ENCODE peak calls at places on chromosomes 4 and X, in four cellular contexts. U is tibial nerve, Q is fibroblast of pulmonary artery, F is astrocyte of the cerebellum. L is an unnamed sample.
A peak's percentile ranks its signal among the peaks of the same experiment; 100 is the strongest.

GRCh38 chr4:24794916-24795665 is at the start of gene SOD3:
- DNase-seq in Q (peak; percentile 90), U (peak; percentile 76), F (peak; percentile 39), L (no peak)

GRCh38 chr4:158170691-158171455 is 2.0 kb downstream of the GASK1B start:
- DNase-seq in Q (peak; percentile 60), F (no peak), U (peak; percentile 66), L (peak; percentile 84)

GRCh38 chr4:103036169-103036568 is 16.7 kb upstream of the SLC9B1 start:
- DNase-seq in U (no peak), F (no peak), Q (no peak), L (no peak)

GRCh38 chr4:47373174-47373573 is 90.3 kb downstream of the COMMD8 start:
- DNase-seq in Q (no peak), U (no peak), F (no peak), L (no peak)

GRCh38 chr4:129822708-129823504 is 727.0 kb downstream of the C4orf33 start:
- DNase-seq in U (peak; percentile 8), F (no peak), Q (peak; percentile 46), L (peak; percentile 69)

GRCh38 chr4:10535900-10536299 is 78.7 kb upstream of the ZNF518B start:
- DNase-seq in U (no peak), F (no peak), Q (no peak), L (no peak)

GRCh38 chr4:173370130-173370476 is 651 bp upstream of the SAP30 start:
- DNase-seq in Q (no peak), U (peak; percentile 62), F (no peak), L (no peak)

GRCh38 chrX:133594156-133594555 is 178.9 kb upstream of the GPC4 start:
- DNase-seq in U (no peak), F (no peak), Q (no peak), L (no peak)

GRCh38 chr4:142614621-142615323 is 231.3 kb downstream of the INPP4B start:
- DNase-seq in U (no peak), Q (peak; percentile 13), F (no peak), L (no peak)

GRCh38 chr4:88219099-88219498 is 60.7 kb upstream of the ABCG2 start:
- DNase-seq in U (no peak), F (peak; percentile 40), Q (peak; percentile 79), L (peak; percentile 52)

GRCh38 chr4:6938758-6939201 is 29.2 kb downstream of the TBC1D14 start:
- DNase-seq in Q (no peak), U (no peak), F (no peak), L (no peak)

GRCh38 chrX:109797311-109797975 is 64.4 kb upstream of the ACSL4 start:
- DNase-seq in U (no peak), F (no peak), Q (peak; percentile 8), L (peak; percentile 17)

GRCh38 chr4:2817701-2818350 is 24.9 kb downstream of the SH3BP2 start:
- DNase-seq in Q (no peak), U (no peak), F (no peak), L (peak; percentile 56)

GRCh38 chrX:155094468-155095061 is 23.3 kb downstream of the BRCC3 start:
- DNase-seq in Q (peak; percentile 43), U (no peak), F (peak; percentile 2), L (peak; percentile 66)

GRCh38 chrX:18886005-18886343 is 97.9 kb downstream of the PHKA2 start:
- DNase-seq in F (no peak), U (no peak), Q (no peak), L (no peak)

GRCh38 chr4:71453516-71453915 is 114.7 kb downstream of the SLC4A4 start:
- DNase-seq in F (no peak), Q (no peak), U (no peak), L (no peak)

GRCh38 chr4:156598138-156598681 is 373.4 kb downstream of the PDGFC start:
- DNase-seq in U (no peak), Q (peak; percentile 66), F (no peak), L (no peak)

DNA sequence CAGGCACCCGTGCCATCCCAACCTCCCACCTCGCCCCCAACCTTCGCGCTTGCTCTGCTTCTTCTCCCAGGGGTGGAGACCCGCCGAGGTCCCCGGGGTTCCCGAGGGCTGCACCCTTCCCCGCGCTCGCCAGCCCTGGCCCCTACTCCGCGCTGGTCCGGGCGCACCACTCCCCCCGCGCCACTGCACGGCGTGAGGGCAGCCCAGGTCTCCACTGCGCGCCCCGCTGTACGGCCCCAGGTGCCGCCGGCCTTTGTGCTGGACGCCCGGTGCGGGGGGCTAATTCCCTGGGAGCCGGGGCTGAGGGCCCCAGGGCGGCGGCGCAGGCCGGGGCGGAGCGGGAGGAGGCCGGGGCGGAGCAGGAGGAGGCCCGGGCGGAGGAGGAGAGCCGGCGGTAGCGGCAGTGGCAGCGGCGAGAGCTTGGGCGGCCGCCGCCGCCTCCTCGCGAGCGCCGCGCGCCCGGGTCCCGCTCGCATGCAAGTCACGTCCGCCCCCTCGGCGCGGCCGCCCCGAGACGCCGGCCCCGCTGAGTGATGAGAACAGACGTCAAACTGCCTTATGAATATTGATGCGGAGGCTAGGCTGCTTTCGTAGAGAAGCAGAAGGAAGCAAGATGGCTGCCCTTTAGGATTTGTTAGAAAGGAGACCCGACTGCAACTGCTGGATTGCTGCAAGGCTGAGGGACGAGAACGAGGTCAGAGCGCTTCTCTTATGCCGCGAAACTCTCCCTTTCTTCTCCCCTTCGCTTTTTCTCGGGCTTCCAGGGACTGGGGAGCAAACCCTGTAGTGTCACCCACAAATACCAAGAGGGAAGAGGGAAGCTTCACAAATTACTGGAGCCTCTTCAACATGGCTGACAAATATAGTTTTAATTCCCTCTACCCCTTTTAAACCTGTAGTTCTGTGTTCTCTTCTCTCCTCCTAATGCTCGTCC is at the start of gene TET2:
- DNase-seq in F (peak; percentile 75), Q (peak; percentile 90), U (peak; percentile 76), L (peak; percentile 85)
- TF ChIP-seq CTCF in F (no peak), Q (no peak), U (no peak), L (no peak)

DNA sequence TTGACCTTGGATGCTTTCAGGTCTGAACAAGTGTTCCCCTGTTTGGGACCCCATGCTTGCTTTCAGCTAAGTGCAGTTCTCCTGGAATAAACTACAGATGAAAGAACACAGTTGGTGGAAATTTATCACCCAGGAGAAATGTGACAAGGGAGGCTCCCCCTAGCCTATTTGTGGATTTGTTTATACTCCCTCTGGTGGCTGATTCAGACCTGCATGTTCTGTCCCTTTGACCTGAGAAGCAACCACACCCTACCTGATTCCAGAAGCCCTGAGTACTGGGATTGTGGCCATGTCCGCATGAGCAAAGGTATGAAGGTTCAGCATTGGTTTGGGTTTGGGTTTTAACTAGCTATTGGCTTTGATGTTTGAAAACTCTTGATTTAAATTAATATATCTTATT is 440.9 kb downstream of the MID1IP1 start:
- DNase-seq in U (no peak), Q (peak; percentile 10), F (peak; percentile 3), L (peak; percentile 51)
- TF ChIP-seq CTCF in U (no peak), Q (peak; percentile 31), F (peak; percentile 49), L (peak; percentile 37)

DNA sequence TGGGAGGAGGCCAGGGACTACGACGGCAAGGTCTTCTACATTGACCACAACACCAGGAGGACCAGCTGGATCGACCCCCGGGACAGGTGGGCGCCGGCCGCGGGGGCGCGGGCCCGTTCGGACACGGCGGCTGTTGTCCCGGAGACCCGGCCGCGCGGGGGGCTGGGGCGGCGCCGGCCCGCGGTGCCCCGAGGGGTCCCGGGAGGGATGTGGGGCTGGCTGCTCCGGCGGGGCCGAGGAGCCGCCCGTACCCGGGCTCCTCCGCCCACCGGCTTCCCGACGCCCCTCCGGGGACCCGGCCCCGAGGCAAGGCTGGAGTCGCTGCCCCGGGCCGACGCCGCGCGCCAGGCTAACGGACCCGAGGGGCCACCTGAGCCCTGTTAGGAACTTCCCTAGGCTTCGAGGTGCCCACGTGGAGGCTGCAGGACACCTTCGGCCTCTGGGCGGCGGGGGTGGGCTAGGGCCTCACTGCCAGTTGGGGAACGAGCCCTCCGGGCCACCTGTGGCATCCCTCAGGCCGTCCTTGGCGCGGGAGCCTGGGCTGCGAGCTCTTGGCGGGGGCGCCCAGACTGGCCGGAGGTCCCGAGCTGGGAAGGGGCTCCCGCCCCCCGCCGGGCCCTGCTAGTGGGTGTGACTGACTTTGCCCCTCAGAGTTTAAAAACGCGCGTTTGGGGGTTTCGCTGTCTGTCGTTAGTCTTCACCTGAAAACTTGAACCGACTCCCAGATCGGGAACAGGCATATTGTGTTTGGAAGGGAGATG is 660 bp downstream of the WWC2 start:
- DNase-seq in F (no peak), U (no peak), Q (no peak), L (peak; percentile 39)
- TF ChIP-seq CTCF in F (peak; percentile 23), U (no peak), Q (no peak), L (no peak)

DNA sequence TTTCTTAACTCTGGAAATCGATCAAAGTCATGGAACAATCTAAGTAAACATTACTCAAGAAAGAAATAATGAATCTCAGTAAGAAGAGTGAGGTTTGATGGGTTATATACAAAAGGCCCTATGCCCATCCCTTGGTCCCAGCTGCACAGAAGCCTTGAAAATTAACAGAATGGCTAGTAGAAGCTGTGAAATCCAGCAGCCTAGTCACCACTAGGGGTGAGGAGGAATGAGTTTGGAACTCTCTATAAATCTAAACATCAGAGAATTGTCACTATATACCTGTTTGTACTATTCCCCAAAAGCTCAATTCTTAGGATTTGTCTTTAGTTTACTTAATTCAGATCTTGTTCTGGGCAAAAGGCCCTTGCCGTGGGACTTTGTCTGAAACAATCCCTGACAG is 313.9 kb upstream of the GRID2 start:
- DNase-seq in Q (no peak), U (no peak), F (no peak), L (no peak)
- TF ChIP-seq CTCF in Q (no peak), U (no peak), F (no peak), L (no peak)

GRCh38 chrX:151370906-151371305 is 26.1 kb upstream of the VMA21 start:
- DNase-seq in F (no peak), Q (peak; percentile 2), U (no peak), L (no peak)
- TF ChIP-seq CTCF in F (no peak), Q (no peak), U (no peak), L (no peak)

L was measured in MCF 10A.